ENCODE peak calls at places on chromosomes 5 and 9, in eight cellular contexts. One of them, this sample, is unnamed.

GRCh38 chr9:84271004-84271886 is 69.3 kb downstream of the SLC28A3 start:
- DNase-seq in GM13977: peak; percentile 64
- DNase-seq in psoas muscle: peak; percentile 35
- DNase-seq in RWPE1: no peak
- DNase-seq in left ventricle myocardium inferior: peak; percentile 41
- DNase-seq in GM23338: peak; percentile 92
- DNase-seq in AG10803: peak; percentile 64
- DNase-seq in coronary artery: no peak
- DNase-seq in this sample: peak; percentile 59

GRCh38 chr5:473344-474192 is 30.6 kb downstream of the EXOC3 start:
- DNase-seq in GM13977: peak; percentile 65
- DNase-seq in AG10803: peak; percentile 25
- DNase-seq in coronary artery: no peak
- DNase-seq in psoas muscle: peak; percentile 41
- DNase-seq in GM23338: peak; percentile 70
- DNase-seq in left ventricle myocardium inferior: peak; percentile 41
- DNase-seq in RWPE1: peak; percentile 29
- DNase-seq in this sample: peak; percentile 17

GRCh38 chr5:2093859-2094615 is 211.3 kb upstream of the IRX4 start:
- DNase-seq in psoas muscle: peak; percentile 60
- DNase-seq in GM23338: no peak
- DNase-seq in left ventricle myocardium inferior: no peak
- DNase-seq in coronary artery: peak; percentile 89
- DNase-seq in GM13977: no peak
- DNase-seq in AG10803: peak; percentile 5
- DNase-seq in RWPE1: peak; percentile 69
- DNase-seq in this sample: peak; percentile 95

GRCh38 chr9:121369595-121370265 is at the start of gene STOM:
- DNase-seq in GM13977: peak; percentile 65
- DNase-seq in AG10803: peak; percentile 94
- DNase-seq in psoas muscle: peak; percentile 92
- DNase-seq in RWPE1: peak; percentile 87
- DNase-seq in coronary artery: peak; percentile 97
- DNase-seq in GM23338: peak; percentile 73
- DNase-seq in left ventricle myocardium inferior: peak; percentile 93
- DNase-seq in this sample: peak; percentile 90

GRCh38 chr9:35618325-35618727 is at the start of gene CD72:
- DNase-seq in RWPE1: no peak
- DNase-seq in coronary artery: peak; percentile 69
- DNase-seq in left ventricle myocardium inferior: no peak
- DNase-seq in AG10803: no peak
- DNase-seq in psoas muscle: no peak
- DNase-seq in GM23338: no peak
- DNase-seq in GM13977: no peak
- DNase-seq in this sample: no peak

GRCh38 chr5:1568201-1568979 is 44.6 kb upstream of the LPCAT1 start:
- DNase-seq in GM13977: no peak
- DNase-seq in AG10803: peak; percentile 92
- DNase-seq in left ventricle myocardium inferior: no peak
- DNase-seq in coronary artery: no peak
- DNase-seq in GM23338: no peak
- DNase-seq in psoas muscle: no peak
- DNase-seq in RWPE1: peak; percentile 46
- DNase-seq in this sample: peak; percentile 91

GRCh38 chr9:22240619-22241018 is 206.0 kb upstream of the DMRTA1 start:
- DNase-seq in AG10803: peak; percentile 45
- DNase-seq in GM13977: peak; percentile 35
- DNase-seq in left ventricle myocardium inferior: no peak
- DNase-seq in psoas muscle: no peak
- DNase-seq in coronary artery: no peak
- DNase-seq in RWPE1: peak; percentile 36
- DNase-seq in GM23338: no peak
- DNase-seq in this sample: peak; percentile 80

GRCh38 chr9:133768371-133768858 is 30.3 kb upstream of the SARDH start:
- DNase-seq in AG10803: no peak
- DNase-seq in psoas muscle: peak; percentile 2
- DNase-seq in GM23338: no peak
- DNase-seq in coronary artery: peak; percentile 54
- DNase-seq in RWPE1: no peak
- DNase-seq in GM13977: no peak
- DNase-seq in left ventricle myocardium inferior: no peak
- DNase-seq in this sample: no peak

GRCh38 chr5:81779125-81779934 is 28.4 kb upstream of the SSBP2 start:
- DNase-seq in psoas muscle: peak; percentile 60
- DNase-seq in GM13977: peak; percentile 26
- DNase-seq in coronary artery: no peak
- DNase-seq in RWPE1: no peak
- DNase-seq in AG10803: peak; percentile 48
- DNase-seq in left ventricle myocardium inferior: peak; percentile 58
- DNase-seq in GM23338: no peak
- DNase-seq in this sample: peak; percentile 48

GRCh38 chr5:25295067-25295466 is 650.3 kb upstream of the CDH10 start:
- DNase-seq in GM23338: no peak
- DNase-seq in GM13977: no peak
- DNase-seq in psoas muscle: no peak
- DNase-seq in coronary artery: no peak
- DNase-seq in RWPE1: peak; percentile 19
- DNase-seq in AG10803: no peak
- DNase-seq in left ventricle myocardium inferior: no peak
- DNase-seq in this sample: no peak

GRCh38 chr5:175521313-175521833 is 43.0 kb downstream of the SFXN1 start:
- DNase-seq in left ventricle myocardium inferior: no peak
- DNase-seq in GM13977: no peak
- DNase-seq in RWPE1: no peak
- DNase-seq in AG10803: no peak
- DNase-seq in GM23338: no peak
- DNase-seq in psoas muscle: no peak
- DNase-seq in coronary artery: no peak
- DNase-seq in this sample: no peak

GRCh38 chr9:27528886-27529315 is 713 bp downstream of the MOB3B start:
- DNase-seq in left ventricle myocardium inferior: peak; percentile 25
- DNase-seq in GM13977: peak; percentile 69
- DNase-seq in coronary artery: peak; percentile 83
- DNase-seq in RWPE1: peak; percentile 75
- DNase-seq in GM23338: peak; percentile 75
- DNase-seq in psoas muscle: peak; percentile 47
- DNase-seq in AG10803: no peak
- DNase-seq in this sample: no peak

GRCh38 chr9:106947097-106947496 is 84.1 kb downstream of the ZNF462 start:
- DNase-seq in coronary artery: no peak
- DNase-seq in AG10803: no peak
- DNase-seq in GM23338: no peak
- DNase-seq in GM13977: no peak
- DNase-seq in left ventricle myocardium inferior: no peak
- DNase-seq in psoas muscle: no peak
- DNase-seq in RWPE1: no peak
- DNase-seq in this sample: peak; percentile 50

GRCh38 chr9:14992516-14992915 is 82.3 kb upstream of the FREM1 start:
- DNase-seq in RWPE1: no peak
- DNase-seq in GM13977: no peak
- DNase-seq in psoas muscle: no peak
- DNase-seq in coronary artery: no peak
- DNase-seq in AG10803: peak; percentile 7
- DNase-seq in left ventricle myocardium inferior: no peak
- DNase-seq in GM23338: no peak
- DNase-seq in this sample: peak; percentile 15

GRCh38 chr5:45643051-45643450 is 53.1 kb downstream of the HCN1 start:
- DNase-seq in GM13977: no peak
- DNase-seq in coronary artery: no peak
- DNase-seq in left ventricle myocardium inferior: no peak
- DNase-seq in AG10803: no peak
- DNase-seq in GM23338: no peak
- DNase-seq in RWPE1: no peak
- DNase-seq in psoas muscle: no peak
- DNase-seq in this sample: no peak

GRCh38 chr5:45642370-45642769 is 53.8 kb downstream of the HCN1 start:
- DNase-seq in GM23338: no peak
- DNase-seq in coronary artery: no peak
- DNase-seq in GM13977: no peak
- DNase-seq in psoas muscle: no peak
- DNase-seq in left ventricle myocardium inferior: no peak
- DNase-seq in RWPE1: no peak
- DNase-seq in AG10803: no peak
- DNase-seq in this sample: no peak

DNA sequence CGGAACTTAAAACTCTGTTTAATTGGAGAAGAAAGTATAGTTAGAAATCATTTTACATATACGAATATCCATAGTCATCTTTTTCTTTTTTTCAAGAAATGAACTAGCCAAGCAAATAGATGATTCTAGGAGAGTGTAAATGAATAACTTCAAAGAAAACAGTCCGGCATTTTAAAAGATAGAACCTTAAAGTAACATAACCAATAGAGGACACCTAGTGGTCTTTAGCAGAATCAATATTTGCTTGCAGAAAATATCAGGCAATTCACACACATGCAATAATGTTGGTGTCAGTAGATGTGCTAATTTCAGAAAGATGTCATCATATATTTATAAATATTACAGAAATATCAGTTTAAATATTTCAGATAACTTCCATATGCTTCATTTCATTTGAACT is 57.1 kb downstream of the HCN1 start:
- DNase-seq in GM13977: no peak
- DNase-seq in GM23338: peak; percentile 19
- DNase-seq in left ventricle myocardium inferior: no peak
- DNase-seq in RWPE1: peak; percentile 22
- DNase-seq in psoas muscle: no peak
- DNase-seq in coronary artery: no peak
- DNase-seq in AG10803: no peak
- DNase-seq in this sample: peak; percentile 0
- TF ChIP-seq CTCF in GM13977: no peak
- TF ChIP-seq CTCF in GM23338: peak; percentile 59
- TF ChIP-seq CTCF in left ventricle myocardium inferior: peak; percentile 55
- TF ChIP-seq CTCF in RWPE1: peak; percentile 73
- TF ChIP-seq CTCF in psoas muscle: peak; percentile 16
- TF ChIP-seq CTCF in coronary artery: no peak
- TF ChIP-seq CTCF in AG10803: peak; percentile 23
- TF ChIP-seq CTCF in this sample: peak; percentile 15

DNA sequence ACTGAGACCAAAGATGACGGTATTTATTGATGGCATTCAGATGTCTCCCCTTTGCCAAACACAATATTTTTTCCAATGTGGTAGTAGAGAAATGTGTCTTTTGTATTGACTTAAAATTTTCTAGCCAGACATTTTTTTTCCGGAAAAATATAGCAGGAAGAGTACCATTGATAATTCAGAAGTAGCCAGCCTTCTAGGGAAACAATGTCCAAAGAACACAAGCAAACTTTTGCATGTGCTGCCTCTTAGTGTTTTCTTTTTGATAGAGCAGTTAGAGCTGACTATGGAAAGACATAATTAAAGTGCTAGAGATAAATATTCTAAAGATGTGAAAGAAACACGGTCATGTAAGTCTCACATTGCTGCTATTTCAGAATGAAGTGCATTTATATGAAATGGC is 231.4 kb downstream of the MARCHF11 start:
- DNase-seq in GM23338: no peak
- DNase-seq in AG10803: no peak
- DNase-seq in RWPE1: no peak
- DNase-seq in left ventricle myocardium inferior: no peak
- DNase-seq in psoas muscle: no peak
- DNase-seq in coronary artery: no peak
- DNase-seq in GM13977: no peak
- DNase-seq in this sample: no peak
- TF ChIP-seq CTCF in GM23338: peak; percentile 34
- TF ChIP-seq CTCF in AG10803: no peak
- TF ChIP-seq CTCF in RWPE1: no peak
- TF ChIP-seq CTCF in left ventricle myocardium inferior: peak; percentile 19
- TF ChIP-seq CTCF in psoas muscle: no peak
- TF ChIP-seq CTCF in coronary artery: no peak
- TF ChIP-seq CTCF in GM13977: no peak
- TF ChIP-seq CTCF in this sample: no peak

GRCh38 chr5:61969347-61969746 is 336.7 kb upstream of the KIF2A start:
- DNase-seq in psoas muscle: no peak
- DNase-seq in GM23338: no peak
- DNase-seq in left ventricle myocardium inferior: no peak
- DNase-seq in AG10803: peak; percentile 48
- DNase-seq in coronary artery: no peak
- DNase-seq in GM13977: no peak
- DNase-seq in RWPE1: peak; percentile 43
- DNase-seq in this sample: no peak

GRCh38 chr5:61966991-61967390 is 339.0 kb upstream of the KIF2A start:
- DNase-seq in coronary artery: no peak
- DNase-seq in GM13977: no peak
- DNase-seq in psoas muscle: no peak
- DNase-seq in GM23338: peak; percentile 3
- DNase-seq in AG10803: no peak
- DNase-seq in RWPE1: no peak
- DNase-seq in left ventricle myocardium inferior: no peak
- DNase-seq in this sample: no peak

GRCh38 chr5:61967681-61968080 is 338.3 kb upstream of the KIF2A start:
- DNase-seq in coronary artery: no peak
- DNase-seq in left ventricle myocardium inferior: no peak
- DNase-seq in GM13977: no peak
- DNase-seq in AG10803: no peak
- DNase-seq in RWPE1: no peak
- DNase-seq in psoas muscle: no peak
- DNase-seq in GM23338: no peak
- DNase-seq in this sample: no peak

GRCh38 chr5:61969761-61970160 is 336.2 kb upstream of the KIF2A start:
- DNase-seq in RWPE1: no peak
- DNase-seq in coronary artery: no peak
- DNase-seq in psoas muscle: no peak
- DNase-seq in GM13977: no peak
- DNase-seq in left ventricle myocardium inferior: no peak
- DNase-seq in AG10803: peak; percentile 20
- DNase-seq in GM23338: no peak
- DNase-seq in this sample: no peak

DNA sequence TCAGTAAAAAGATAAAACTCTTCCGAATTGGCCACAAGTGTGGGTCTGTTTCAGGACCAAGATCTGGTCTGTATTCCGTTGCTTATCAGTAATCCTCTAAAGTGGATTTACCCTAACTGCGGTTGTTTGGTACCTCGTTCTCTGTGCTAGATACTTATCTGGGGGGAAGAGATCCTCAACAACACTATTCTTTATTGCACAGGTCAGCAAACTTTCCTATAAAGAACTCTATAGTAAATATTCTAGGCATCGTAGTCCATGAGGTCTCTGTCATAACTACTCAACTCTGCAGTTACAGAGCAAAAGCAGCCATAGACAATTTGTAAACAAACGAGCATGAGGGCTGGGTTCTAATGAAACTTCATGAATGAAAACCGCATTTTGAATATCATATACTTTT is 335.8 kb upstream of the KIF2A start:
- DNase-seq in RWPE1: no peak
- DNase-seq in GM23338: no peak
- DNase-seq in GM13977: no peak
- DNase-seq in left ventricle myocardium inferior: no peak
- DNase-seq in psoas muscle: no peak
- DNase-seq in coronary artery: no peak
- DNase-seq in AG10803: no peak
- DNase-seq in this sample: no peak
- TF ChIP-seq CTCF in RWPE1: no peak
- TF ChIP-seq CTCF in GM23338: no peak
- TF ChIP-seq CTCF in GM13977: no peak
- TF ChIP-seq CTCF in left ventricle myocardium inferior: no peak
- TF ChIP-seq CTCF in psoas muscle: no peak
- TF ChIP-seq CTCF in coronary artery: no peak
- TF ChIP-seq CTCF in AG10803: no peak
- TF ChIP-seq CTCF in this sample: no peak

DNA sequence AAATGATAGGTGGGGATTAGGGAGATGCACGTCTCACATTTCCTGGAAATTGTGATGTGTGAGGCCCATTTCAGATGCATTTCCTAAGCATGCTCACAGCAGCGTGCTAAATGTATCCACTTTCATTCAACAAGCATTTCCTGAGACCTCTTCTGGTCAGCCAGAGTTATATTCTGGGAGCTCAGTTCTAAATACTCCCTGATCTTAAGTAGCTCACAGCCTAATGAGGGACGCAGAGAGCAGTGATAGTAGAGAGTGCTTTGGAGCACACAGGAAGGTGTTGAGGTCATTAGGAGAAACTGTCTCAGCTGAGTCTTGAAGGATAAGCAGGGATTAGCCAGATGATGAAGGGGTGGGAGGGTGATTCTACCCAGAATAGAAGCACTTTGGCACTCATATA is 46.2 kb upstream of the FSD1L start:
- DNase-seq in GM23338: peak; percentile 23
- DNase-seq in left ventricle myocardium inferior: no peak
- DNase-seq in coronary artery: no peak
- DNase-seq in GM13977: no peak
- DNase-seq in AG10803: peak; percentile 48
- DNase-seq in psoas muscle: no peak
- DNase-seq in RWPE1: no peak
- DNase-seq in this sample: peak; percentile 45
- TF ChIP-seq CTCF in GM23338: no peak
- TF ChIP-seq CTCF in left ventricle myocardium inferior: peak; percentile 21
- TF ChIP-seq CTCF in coronary artery: no peak
- TF ChIP-seq CTCF in GM13977: no peak
- TF ChIP-seq CTCF in AG10803: peak; percentile 34
- TF ChIP-seq CTCF in psoas muscle: no peak
- TF ChIP-seq CTCF in RWPE1: no peak
- TF ChIP-seq CTCF in this sample: no peak